ENCODE peak calls at places on chromosomes 5 and 9, in five cellular contexts. J, F, Q, T and K are unnamed samples.

GRCh38 chr5:172795401-172795977 is 24.5 kb upstream of the DUSP1 start:
- DNase-seq in F (no peak), J (peak), Q (peak), T (peak), K (peak)

GRCh38 chr5:71637133-71637532 is 50.0 kb downstream of the MCCC2 start:
- DNase-seq in T (no peak), Q (no peak), F (no peak), J (no peak), K (no peak)

GRCh38 chr9:137476856-137477255 is 17.7 kb upstream of the NSMF start:
- DNase-seq in F (no peak), J (no peak), Q (no peak), T (no peak), K (no peak)

GRCh38 chr9:88180084-88180765 is 42.0 kb upstream of the SPATA31C2 start:
- DNase-seq in F (peak), T (no peak), Q (no peak), J (no peak), K (no peak)

GRCh38 chr5:43461066-43461465 is 22.6 kb downstream of the TMEM267 start:
- DNase-seq in F (no peak), T (no peak), Q (no peak), J (no peak), K (no peak)

GRCh38 chr5:44645502-44645901 is 163.2 kb upstream of the MRPS30 start:
- DNase-seq in T (no peak), Q (no peak), F (no peak), J (no peak), K (no peak)

GRCh38 chr5:94326579-94326978 is 291.8 kb downstream of the KIAA0825 start:
- DNase-seq in F (peak), J (no peak), T (no peak), Q (no peak), K (no peak)

GRCh38 chr9:132168347-132168746 is 6.5 kb downstream of the NTNG2 start:
- DNase-seq in T (no peak), F (no peak), J (no peak), Q (no peak), K (no peak)

GRCh38 chr5:175680020-175680419 is 22.1 kb downstream of the HRH2 start:
- DNase-seq in T (no peak), F (no peak), J (no peak), Q (no peak), K (no peak)

GRCh38 chr5:99005506-99005905 is 76.7 kb upstream of the CHD1 start:
- DNase-seq in F (no peak), Q (no peak), T (no peak), J (no peak), K (no peak)

GRCh38 chr5:167987490-167988270 is 303.8 kb upstream of the WWC1 start:
- DNase-seq in Q (no peak), F (no peak), J (peak), T (no peak), K (no peak)

GRCh38 chr5:88692979-88693932 is 189.7 kb downstream of the MEF2C start:
- DNase-seq in T (no peak), Q (no peak), F (no peak), J (peak), K (no peak)

GRCh38 chr5:82100303-82101077 is 128.7 kb downstream of the ATG10 start:
- DNase-seq in F (no peak), J (peak), Q (no peak), T (no peak), K (no peak)

GRCh38 chr5:45507174-45507573 is 189.0 kb downstream of the HCN1 start:
- DNase-seq in F (no peak), Q (no peak), T (no peak), J (no peak), K (no peak)

GRCh38 chr9:132694144-132694543 is 23.9 kb downstream of the GTF3C4 start:
- DNase-seq in Q (no peak), F (no peak), T (peak), J (peak), K (no peak)

GRCh38 chr5:6962256-6962655 is 249.0 kb downstream of the TENT4A start:
- DNase-seq in J (peak), T (no peak), Q (no peak), F (no peak), K (no peak)

GRCh38 chr5:172342907-172343306 is 59.3 kb upstream of the UBTD2 start:
- DNase-seq in T (no peak), Q (no peak), F (no peak), J (no peak), K (no peak)

GRCh38 chr5:5063533-5063953 is 76.6 kb upstream of the ADAMTS16 start:
- DNase-seq in J (peak), F (no peak), T (no peak), Q (no peak), K (no peak)

GRCh38 chr9:112647596-112647995 is 70.3 kb downstream of the INIP start:
- DNase-seq in T (no peak), F (no peak), Q (no peak), J (no peak), K (peak)

GRCh38 chr5:79595086-79595485 is 17.2 kb upstream of the TENT2 start:
- DNase-seq in F (no peak), Q (no peak), J (no peak), T (no peak), K (no peak)

GRCh38 chr9:90724112-90724511 is 77.5 kb upstream of the SYK start:
- DNase-seq in F (no peak), J (no peak), Q (no peak), T (no peak), K (peak)

GRCh38 chr5:161446655-161447054 is 99.9 kb downstream of the GABRB2 start:
- DNase-seq in J (no peak), F (no peak), T (no peak), Q (no peak), K (no peak)

GRCh38 chr5:9056046-9056445 is 489.8 kb downstream of the SEMA5A start:
- DNase-seq in T (no peak), J (no peak), F (no peak), Q (no peak), K (no peak)

GRCh38 chr9:89497181-89497963 is 541 bp downstream of the SEMA4D start:
- DNase-seq in F (peak), T (no peak), J (peak), Q (peak), K (peak)

GRCh38 chr5:109668668-109669422 is 20.9 kb upstream of the MAN2A1 start:
- DNase-seq in Q (no peak), J (no peak), F (no peak), T (no peak), K (no peak)

GRCh38 chr9:136607334-136607919 is 55.3 kb upstream of the EGFL7 start:
- DNase-seq in J (no peak), Q (no peak), T (no peak), F (no peak), K (no peak)

GRCh38 chr5:33180900-33181299 is 259.9 kb upstream of the TARS1 start:
- DNase-seq in Q (no peak), T (peak), J (no peak), F (peak), K (peak)

GRCh38 chr5:124810420-124810819 is 64.0 kb upstream of the ZNF608 start:
- DNase-seq in J (no peak), T (no peak), Q (no peak), F (no peak), K (no peak)

GRCh38 chr5:177175336-177175735 is 41.8 kb downstream of the NSD1 start:
- DNase-seq in Q (no peak), J (no peak), T (no peak), F (no peak), K (no peak)

GRCh38 chr5:142290574-142291299 is 34.1 kb downstream of the SPRY4 start:
- DNase-seq in F (no peak), Q (no peak), T (peak), J (peak), K (no peak)
- H3K27ac ChIP-seq in F (no peak), Q (no peak), T (no peak), J (peak), K (no peak)

GRCh38 chr9:124280176-124280691 is 22.5 kb downstream of the NEK6 start:
- DNase-seq in F (no peak), J (no peak), T (peak), Q (no peak), K (peak)

GRCh38 chr9:124282442-124283231 is 24.9 kb downstream of the NEK6 start:
- DNase-seq in Q (peak), T (peak), J (no peak), F (no peak), K (no peak)

GRCh38 chr9:124279531-124280175 is 21.9 kb downstream of the NEK6 start:
- DNase-seq in T (no peak), Q (no peak), J (no peak), F (peak), K (no peak)

GRCh38 chr9:124283232-124283814 is 25.6 kb downstream of the NEK6 start:
- DNase-seq in Q (no peak), F (no peak), T (no peak), J (no peak), K (no peak)

GRCh38 chr9:124281934-124282351 is 24.2 kb downstream of the NEK6 start:
- DNase-seq in F (no peak), J (no peak), Q (peak), T (no peak), K (no peak)
- TF ChIP-seq CTCF in F (no peak), J (no peak), Q (no peak), T (no peak), K (no peak)

GRCh38 chr9:83440641-83441040 is 97.6 kb downstream of the FRMD3 start:
- DNase-seq in F (no peak), J (no peak), Q (peak), T (no peak), K (no peak)
- H3K27ac ChIP-seq in F (no peak), J (no peak), Q (peak), T (no peak), K (no peak)

GRCh38 chr9:92846662-92847145 is 31.1 kb downstream of the ZNF484 start:
- DNase-seq in J (no peak), F (no peak), Q (no peak), T (no peak), K (no peak)

GRCh38 chr9:92850898-92851297 is 26.9 kb downstream of the ZNF484 start:
- DNase-seq in Q (no peak), J (no peak), F (no peak), T (no peak), K (no peak)
- TF ChIP-seq CTCF in Q (no peak), J (peak), F (no peak), T (no peak), K (no peak)

DNA sequence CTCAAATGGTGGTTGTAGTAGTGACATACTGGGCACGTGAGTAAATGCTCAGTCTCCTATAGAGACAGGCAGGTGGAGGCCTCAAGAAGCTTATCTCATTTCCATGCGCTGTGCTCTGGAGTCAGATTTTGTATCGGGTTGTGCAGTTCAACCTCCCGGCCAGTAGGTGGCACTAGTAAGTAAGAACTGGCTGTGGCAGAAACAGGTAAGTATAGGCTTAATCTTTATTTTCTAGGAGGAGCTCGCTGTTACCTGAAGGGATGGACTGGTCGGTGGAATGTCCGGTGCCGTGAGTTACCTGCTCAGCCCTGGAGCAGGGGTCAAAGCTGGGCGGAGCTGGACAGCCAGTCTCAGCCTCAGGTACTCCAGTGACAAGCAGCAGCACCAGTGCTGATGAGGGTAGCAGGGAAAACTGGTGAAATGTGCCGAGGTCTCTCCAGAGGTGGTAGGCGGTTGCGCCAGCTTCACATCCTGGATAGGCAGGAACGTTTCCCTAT is 880.1 kb upstream of the SEMA6A start:
- DNase-seq in T (no peak), F (peak), J (peak), Q (peak), K (peak)
- H3K27ac ChIP-seq in T (no peak), F (no peak), J (no peak), Q (no peak), K (no peak)

GRCh38 chr9:26946753-26947727 is at the start of gene PLAA:
- DNase-seq in J (peak), F (peak), Q (peak), T (peak), K (peak)
- TF ChIP-seq CTCF in J (peak), F (no peak), Q (no peak), T (no peak), K (no peak)